ENCODE peak calls at places on chromosomes 13 and 19, in six cellular contexts. One of them, this sample, is unnamed.
A peak's percentile ranks its signal among the peaks of the same experiment; 100 is the strongest.

GRCh38 chr19:6709549-6709948 is 10.9 kb downstream of the C3 start:
- DNase-seq in testis: no peak
- DNase-seq in ascending aorta: no peak
- DNase-seq in psoas muscle: no peak
- DNase-seq in neural progenitor cell: no peak
- DNase-seq in K562: no peak
- DNase-seq in this sample: no peak

GRCh38 chr19:17954401-17954800 is 12.5 kb upstream of the KCNN1 start:
- DNase-seq in testis: no peak
- DNase-seq in ascending aorta: no peak
- DNase-seq in psoas muscle: no peak
- DNase-seq in neural progenitor cell: no peak
- DNase-seq in K562: no peak
- DNase-seq in this sample: no peak

GRCh38 chr19:17997969-17998826 is 9.8 kb upstream of the ARRDC2 start:
- DNase-seq in testis: no peak
- DNase-seq in ascending aorta: no peak
- DNase-seq in psoas muscle: no peak
- DNase-seq in neural progenitor cell: peak; percentile 43
- DNase-seq in K562: peak; percentile 67
- DNase-seq in this sample: no peak

GRCh38 chr19:19582471-19582870 is 36.0 kb downstream of the PBX4 start:
- DNase-seq in testis: no peak
- DNase-seq in ascending aorta: no peak
- DNase-seq in psoas muscle: no peak
- DNase-seq in neural progenitor cell: no peak
- DNase-seq in K562: no peak
- DNase-seq in this sample: no peak

GRCh38 chr13:44244288-44244687 is 129.3 kb upstream of the SERP2 start:
- DNase-seq in testis: no peak
- DNase-seq in ascending aorta: no peak
- DNase-seq in psoas muscle: no peak
- DNase-seq in neural progenitor cell: no peak
- DNase-seq in K562: peak; percentile 24
- DNase-seq in this sample: no peak

GRCh38 chr19:30224689-30225606 is 147.2 kb upstream of the ZNF536 start:
- DNase-seq in testis: peak; percentile 60
- DNase-seq in ascending aorta: no peak
- DNase-seq in psoas muscle: no peak
- DNase-seq in neural progenitor cell: peak; percentile 64
- DNase-seq in K562: no peak
- DNase-seq in this sample: no peak

GRCh38 chr13:41505209-41505835 is 48.0 kb downstream of the RGCC start:
- DNase-seq in testis: no peak
- DNase-seq in ascending aorta: no peak
- DNase-seq in psoas muscle: no peak
- DNase-seq in neural progenitor cell: no peak
- DNase-seq in K562: no peak
- DNase-seq in this sample: no peak

GRCh38 chr13:26011996-26012688 is 39.7 kb downstream of the SHISA2 start:
- DNase-seq in testis: peak; percentile 58
- DNase-seq in ascending aorta: no peak
- DNase-seq in psoas muscle: no peak
- DNase-seq in neural progenitor cell: no peak
- DNase-seq in K562: no peak
- DNase-seq in this sample: no peak

GRCh38 chr13:33582121-33582520 is 235.8 kb upstream of the RFC3 start:
- DNase-seq in testis: no peak
- DNase-seq in ascending aorta: no peak
- DNase-seq in psoas muscle: no peak
- DNase-seq in neural progenitor cell: no peak
- DNase-seq in K562: no peak
- DNase-seq in this sample: no peak

GRCh38 chr13:31848621-31849020 is 109.3 kb downstream of the RXFP2 start:
- DNase-seq in testis: no peak
- DNase-seq in ascending aorta: no peak
- DNase-seq in psoas muscle: no peak
- DNase-seq in neural progenitor cell: no peak
- DNase-seq in K562: no peak
- DNase-seq in this sample: no peak

GRCh38 chr13:113907637-113908617 is 44.1 kb upstream of the GAS6 start:
- DNase-seq in testis: no peak
- DNase-seq in ascending aorta: peak; percentile 60
- DNase-seq in psoas muscle: no peak
- DNase-seq in neural progenitor cell: no peak
- DNase-seq in K562: no peak
- DNase-seq in this sample: no peak

GRCh38 chr13:32894589-32895001 is 121.6 kb upstream of the KL start:
- DNase-seq in testis: no peak
- DNase-seq in ascending aorta: no peak
- DNase-seq in psoas muscle: no peak
- DNase-seq in neural progenitor cell: no peak
- DNase-seq in K562: no peak
- DNase-seq in this sample: no peak

GRCh38 chr19:56973713-56974553 is 133.4 kb upstream of the PEG3 start:
- DNase-seq in testis: peak; percentile 81
- DNase-seq in ascending aorta: no peak
- DNase-seq in psoas muscle: no peak
- DNase-seq in neural progenitor cell: no peak
- DNase-seq in K562: no peak
- DNase-seq in this sample: no peak
- H3K9me3 ChIP-seq in testis: no peaks in the 10 kb centered on the region
- H3K9me3 ChIP-seq in ascending aorta: peaks cover 3% of the 10 kb centered on the region
- H3K9me3 ChIP-seq in psoas muscle: no peaks in the 10 kb centered on the region
- H3K9me3 ChIP-seq in neural progenitor cell: peaks cover 3% of the 10 kb centered on the region
- H3K9me3 ChIP-seq in K562: no peaks in the 10 kb centered on the region
- H3K9me3 ChIP-seq in this sample: no peaks in the 10 kb centered on the region

DNA sequence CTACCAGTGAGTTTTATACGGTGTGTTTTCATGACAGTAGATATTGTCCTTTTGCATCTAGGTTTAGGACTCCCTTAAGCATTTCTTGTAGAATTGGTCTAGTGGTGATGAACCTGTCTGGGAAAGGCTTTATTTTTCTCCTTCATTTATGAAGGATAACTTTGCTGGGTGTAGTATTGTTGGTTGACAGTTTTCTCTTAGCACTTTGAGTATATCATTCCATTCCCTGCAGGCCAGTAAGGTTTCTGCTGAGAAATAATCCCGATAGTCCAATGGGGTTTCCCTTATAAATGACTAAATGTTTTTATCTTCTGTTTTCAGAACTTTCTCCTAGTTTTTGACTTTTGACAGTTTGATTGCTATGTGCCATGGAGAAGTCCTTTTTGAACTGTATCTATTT is 57.2 kb downstream of the DNAJC3 start:
- DNase-seq in testis: no peak
- DNase-seq in ascending aorta: no peak
- DNase-seq in psoas muscle: no peak
- DNase-seq in neural progenitor cell: no peak
- DNase-seq in K562: no peak
- DNase-seq in this sample: no peak
- TF ChIP-seq CTCF in testis: no peak
- TF ChIP-seq CTCF in ascending aorta: no peak
- TF ChIP-seq CTCF in psoas muscle: no peak
- TF ChIP-seq CTCF in neural progenitor cell: no peak
- TF ChIP-seq CTCF in K562: no peak
- TF ChIP-seq CTCF in this sample: no peak

DNA sequence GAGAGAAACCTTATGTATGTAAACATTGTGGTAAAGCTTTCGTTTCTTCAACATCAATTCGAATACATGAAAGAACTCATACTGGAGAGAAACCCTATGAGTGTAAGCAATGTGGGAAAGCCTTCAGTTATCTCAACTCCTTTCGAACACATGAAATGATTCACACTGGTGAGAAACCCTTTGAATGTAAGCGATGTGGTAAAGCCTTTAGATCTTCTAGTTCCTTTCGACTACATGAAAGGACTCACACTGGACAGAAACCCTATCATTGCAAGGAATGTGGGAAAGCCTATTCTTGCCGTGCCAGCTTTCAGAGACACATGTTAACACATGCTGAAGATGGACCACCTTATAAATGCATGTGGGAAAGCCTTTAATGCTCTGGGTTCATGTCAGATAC is 24.7 kb downstream of the ZNF136 start:
- DNase-seq in testis: no peak
- DNase-seq in ascending aorta: no peak
- DNase-seq in psoas muscle: no peak
- DNase-seq in neural progenitor cell: no peak
- DNase-seq in K562: no peak
- DNase-seq in this sample: no peak
- H3K9me3 ChIP-seq in testis: no peaks in the 10 kb centered on the region
- H3K9me3 ChIP-seq in ascending aorta: peaks cover 100% of the 10 kb centered on the region
- H3K9me3 ChIP-seq in psoas muscle: peaks cover 85% of the 10 kb centered on the region
- H3K9me3 ChIP-seq in neural progenitor cell: peaks cover 46% of the 10 kb centered on the region
- H3K9me3 ChIP-seq in K562: peaks cover 29% of the 10 kb centered on the region
- H3K9me3 ChIP-seq in this sample: peaks cover 4% of the 10 kb centered on the region

GRCh38 chr19:44903216-44903601 is 2.4 kb upstream of the APOE start:
- DNase-seq in testis: no peak
- DNase-seq in ascending aorta: no peak
- DNase-seq in psoas muscle: no peak
- DNase-seq in neural progenitor cell: no peak
- DNase-seq in K562: no peak
- DNase-seq in this sample: no peak
- TF ChIP-seq CTCF in testis: no peak
- TF ChIP-seq CTCF in ascending aorta: no peak
- TF ChIP-seq CTCF in psoas muscle: no peak
- TF ChIP-seq CTCF in neural progenitor cell: no peak
- TF ChIP-seq CTCF in K562: no peak
- TF ChIP-seq CTCF in this sample: no peak

DNA sequence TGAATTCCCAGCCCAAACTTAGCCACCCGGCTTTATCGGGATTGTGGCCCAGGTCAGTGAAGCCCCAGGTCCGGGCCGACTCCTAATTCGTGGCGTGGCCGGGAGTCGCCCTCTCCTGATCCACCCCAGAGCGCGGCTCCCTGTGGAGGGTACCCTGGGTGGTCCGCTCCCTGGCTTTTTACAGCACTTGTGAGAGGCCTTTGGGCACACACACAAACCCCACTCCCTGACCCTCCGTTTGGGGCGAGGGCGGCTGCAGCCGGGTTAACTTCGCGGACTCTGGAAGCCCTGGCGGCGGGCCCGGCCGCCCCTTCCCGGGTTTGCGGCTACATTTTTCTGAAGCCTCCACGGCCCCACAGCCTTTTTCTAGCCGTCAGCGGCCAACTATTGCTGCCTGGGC is 56.5 kb downstream of the ZNF568 start:
- DNase-seq in testis: peak; percentile 26
- DNase-seq in ascending aorta: no peak
- DNase-seq in psoas muscle: no peak
- DNase-seq in neural progenitor cell: no peak
- DNase-seq in K562: no peak
- DNase-seq in this sample: no peak
- H3K9me3 ChIP-seq in testis: no peaks in the 10 kb centered on the region
- H3K9me3 ChIP-seq in ascending aorta: peaks cover 16% of the 10 kb centered on the region
- H3K9me3 ChIP-seq in psoas muscle: peaks cover 18% of the 10 kb centered on the region
- H3K9me3 ChIP-seq in neural progenitor cell: peaks cover 21% of the 10 kb centered on the region
- H3K9me3 ChIP-seq in K562: no peaks in the 10 kb centered on the region
- H3K9me3 ChIP-seq in this sample: no peaks in the 10 kb centered on the region

GRCh38 chr19:33066543-33066942 is 1.9 kb upstream of the RHPN2 start:
- DNase-seq in testis: no peak
- DNase-seq in ascending aorta: no peak
- DNase-seq in psoas muscle: no peak
- DNase-seq in neural progenitor cell: no peak
- DNase-seq in K562: no peak
- DNase-seq in this sample: no peak

GRCh38 chr19:33062902-33063301 is 1.8 kb downstream of the RHPN2 start:
- DNase-seq in testis: no peak
- DNase-seq in ascending aorta: no peak
- DNase-seq in psoas muscle: no peak
- DNase-seq in neural progenitor cell: no peak
- DNase-seq in K562: no peak
- DNase-seq in this sample: no peak

GRCh38 chr19:33064778-33065550 is at the start of gene RHPN2:
- DNase-seq in testis: peak; percentile 55
- DNase-seq in ascending aorta: no peak
- DNase-seq in psoas muscle: peak; percentile 52
- DNase-seq in neural progenitor cell: peak; percentile 91
- DNase-seq in K562: peak; percentile 96
- DNase-seq in this sample: no peak

GRCh38 chr19:33063356-33064116 is 1.2 kb downstream of the RHPN2 start:
- DNase-seq in testis: no peak
- DNase-seq in ascending aorta: no peak
- DNase-seq in psoas muscle: no peak
- DNase-seq in neural progenitor cell: peak; percentile 52
- DNase-seq in K562: no peak
- DNase-seq in this sample: no peak

GRCh38 chr19:33064117-33064777 is 441 bp downstream of the RHPN2 start:
- DNase-seq in testis: no peak
- DNase-seq in ascending aorta: no peak
- DNase-seq in psoas muscle: peak; percentile 19
- DNase-seq in neural progenitor cell: no peak
- DNase-seq in K562: peak; percentile 74
- DNase-seq in this sample: no peak
- TF ChIP-seq CTCF in testis: no peak
- TF ChIP-seq CTCF in ascending aorta: no peak
- TF ChIP-seq CTCF in psoas muscle: no peak
- TF ChIP-seq CTCF in neural progenitor cell: no peak
- TF ChIP-seq CTCF in K562: no peak
- TF ChIP-seq CTCF in this sample: no peak

GRCh38 chr19:14496029-14496848 is at the start of gene GIPC1:
- DNase-seq in testis: peak; percentile 97
- DNase-seq in ascending aorta: peak; percentile 97
- DNase-seq in psoas muscle: peak; percentile 97
- DNase-seq in neural progenitor cell: peak; percentile 99
- DNase-seq in K562: peak; percentile 100
- DNase-seq in this sample: peak; percentile 42
- H3K9me3 ChIP-seq in testis: no peaks in the 10 kb centered on the region
- H3K9me3 ChIP-seq in ascending aorta: no peaks in the 10 kb centered on the region
- H3K9me3 ChIP-seq in psoas muscle: no peaks in the 10 kb centered on the region
- H3K9me3 ChIP-seq in neural progenitor cell: no peaks in the 10 kb centered on the region
- H3K9me3 ChIP-seq in K562: no peaks in the 10 kb centered on the region
- H3K9me3 ChIP-seq in this sample: no peaks in the 10 kb centered on the region

DNA sequence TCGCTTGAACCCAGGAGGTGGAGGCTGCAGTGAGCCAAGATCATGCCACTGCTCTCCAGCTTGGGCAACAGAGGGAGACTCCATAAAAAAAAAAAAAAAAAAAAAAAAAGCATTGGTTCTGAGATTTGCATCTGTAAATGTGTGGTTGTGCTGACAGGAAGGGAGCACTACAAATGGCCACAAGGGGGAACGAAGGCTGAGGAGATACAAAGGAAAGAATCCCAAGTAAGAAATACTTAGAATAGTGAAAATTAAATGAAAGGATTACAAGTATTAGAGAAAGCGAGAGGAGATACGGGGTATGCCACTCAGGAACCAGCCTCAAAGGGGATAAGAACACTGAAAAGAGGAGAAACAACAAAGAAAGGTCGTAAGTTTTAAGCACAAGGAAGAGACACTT is 284.9 kb downstream of the KLF12 start:
- DNase-seq in testis: no peak
- DNase-seq in ascending aorta: no peak
- DNase-seq in psoas muscle: no peak
- DNase-seq in neural progenitor cell: peak; percentile 64
- DNase-seq in K562: no peak
- DNase-seq in this sample: no peak
- TF ChIP-seq CTCF in testis: peak; percentile 19
- TF ChIP-seq CTCF in ascending aorta: no peak
- TF ChIP-seq CTCF in psoas muscle: peak; percentile 29
- TF ChIP-seq CTCF in neural progenitor cell: peak; percentile 58
- TF ChIP-seq CTCF in K562: no peak
- TF ChIP-seq CTCF in this sample: no peak

This sample was measured in esophagus squamous epithelium.